ENCODE peak calls at places on chromosomes 11 and 22, in four cellular contexts. One of them, this sample, is unnamed.
A peak's percentile ranks its signal among the peaks of the same experiment; 100 is the strongest.

GRCh38 chr22:33896801-33897620 is 23.3 kb downstream of the LARGE1 start:
- DNase-seq in CD8-positive, alpha-beta memory T cell: no peak
- DNase-seq in transverse colon: no peak
- DNase-seq in sigmoid colon: no peak
- DNase-seq in this sample: no peak

GRCh38 chr11:66800720-66801428 is 42.4 kb upstream of the RCE1 start:
- DNase-seq in CD8-positive, alpha-beta memory T cell: no peak
- DNase-seq in transverse colon: no peak
- DNase-seq in sigmoid colon: no peak
- DNase-seq in this sample: no peak

GRCh38 chr22:37258810-37259472 is 14.9 kb upstream of the RAC2 start:
- DNase-seq in CD8-positive, alpha-beta memory T cell: no peak
- DNase-seq in transverse colon: no peak
- DNase-seq in sigmoid colon: no peak
- DNase-seq in this sample: no peak

GRCh38 chr11:70578371-70578770 is 180.0 kb downstream of the CTTN start:
- DNase-seq in CD8-positive, alpha-beta memory T cell: no peak
- DNase-seq in transverse colon: no peak
- DNase-seq in sigmoid colon: peak; percentile 38
- DNase-seq in this sample: no peak

GRCh38 chr11:76823481-76824028 is 37.2 kb upstream of the ACER3 start:
- DNase-seq in CD8-positive, alpha-beta memory T cell: no peak
- DNase-seq in transverse colon: no peak
- DNase-seq in sigmoid colon: no peak
- DNase-seq in this sample: no peak

GRCh38 chr22:41833369-41834004 is 582 bp downstream of the SREBF2 start:
- DNase-seq in CD8-positive, alpha-beta memory T cell: peak; percentile 54
- DNase-seq in transverse colon: peak; percentile 57
- DNase-seq in sigmoid colon: peak; percentile 78
- DNase-seq in this sample: peak; percentile 47

GRCh38 chr22:37485714-37486223 is 415 bp downstream of the MFNG start:
- DNase-seq in CD8-positive, alpha-beta memory T cell: no peak
- DNase-seq in transverse colon: no peak
- DNase-seq in sigmoid colon: no peak
- DNase-seq in this sample: peak; percentile 50

GRCh38 chr22:37193629-37194191 is 5.7 kb upstream of the C1QTNF6 start:
- DNase-seq in CD8-positive, alpha-beta memory T cell: peak; percentile 22
- DNase-seq in transverse colon: peak; percentile 39
- DNase-seq in sigmoid colon: peak; percentile 52
- DNase-seq in this sample: peak; percentile 45

GRCh38 chr22:30591191-30591587 is 521 bp downstream of the PES1 start:
- DNase-seq in CD8-positive, alpha-beta memory T cell: no peak
- DNase-seq in transverse colon: no peak
- DNase-seq in sigmoid colon: no peak
- DNase-seq in this sample: no peak

GRCh38 chr22:49740242-49740641 is 87.4 kb downstream of the BRD1 start:
- DNase-seq in CD8-positive, alpha-beta memory T cell: no peak
- DNase-seq in transverse colon: no peak
- DNase-seq in sigmoid colon: no peak
- DNase-seq in this sample: no peak

GRCh38 chr11:115527534-115528125 is 23.4 kb upstream of the CADM1 start:
- DNase-seq in CD8-positive, alpha-beta memory T cell: no peak
- DNase-seq in transverse colon: no peak
- DNase-seq in sigmoid colon: no peak
- DNase-seq in this sample: no peak

GRCh38 chr22:30704978-30705377 is 10.3 kb downstream of the OSBP2 start:
- DNase-seq in CD8-positive, alpha-beta memory T cell: no peak
- DNase-seq in transverse colon: no peak
- DNase-seq in sigmoid colon: no peak
- DNase-seq in this sample: no peak

GRCh38 chr22:48807155-48807554 is 1020.5 kb downstream of the BRD1 start:
- DNase-seq in CD8-positive, alpha-beta memory T cell: no peak
- DNase-seq in transverse colon: no peak
- DNase-seq in sigmoid colon: no peak
- DNase-seq in this sample: no peak

GRCh38 chr11:65432133-65432650 is 9.6 kb downstream of the NEAT1 start:
- DNase-seq in CD8-positive, alpha-beta memory T cell: no peak
- DNase-seq in transverse colon: no peak
- DNase-seq in sigmoid colon: no peak
- DNase-seq in this sample: no peak

GRCh38 chr22:43796567-43796966 is 15.5 kb downstream of the EFCAB6 start:
- DNase-seq in CD8-positive, alpha-beta memory T cell: no peak
- DNase-seq in transverse colon: no peak
- DNase-seq in sigmoid colon: no peak
- DNase-seq in this sample: no peak

GRCh38 chr22:39236321-39237275 is 8.2 kb downstream of the PDGFB start:
- DNase-seq in CD8-positive, alpha-beta memory T cell: peak; percentile 55
- DNase-seq in transverse colon: peak; percentile 45
- DNase-seq in sigmoid colon: no peak
- DNase-seq in this sample: peak; percentile 77

GRCh38 chr22:36065775-36066544 is 37.3 kb upstream of the RBFOX2 start:
- DNase-seq in CD8-positive, alpha-beta memory T cell: peak; percentile 56
- DNase-seq in transverse colon: peak; percentile 87
- DNase-seq in sigmoid colon: peak; percentile 97
- DNase-seq in this sample: peak; percentile 64

GRCh38 chr11:1717745-1718144 is 20.8 kb downstream of the KRTAP5-6 start:
- DNase-seq in CD8-positive, alpha-beta memory T cell: no peak
- DNase-seq in transverse colon: no peak
- DNase-seq in sigmoid colon: no peak
- DNase-seq in this sample: no peak

GRCh38 chr11:126917531-126918204 is 82.9 kb downstream of the KIRREL3 start:
- DNase-seq in CD8-positive, alpha-beta memory T cell: no peak
- DNase-seq in transverse colon: no peak
- DNase-seq in sigmoid colon: no peak
- DNase-seq in this sample: no peak

GRCh38 chr11:20881328-20882079 is 212.1 kb downstream of the NELL1 start:
- DNase-seq in CD8-positive, alpha-beta memory T cell: no peak
- DNase-seq in transverse colon: no peak
- DNase-seq in sigmoid colon: no peak
- DNase-seq in this sample: no peak

GRCh38 chr11:78715639-78716311 is 141.1 kb upstream of the NARS2 start:
- DNase-seq in CD8-positive, alpha-beta memory T cell: no peak
- DNase-seq in transverse colon: peak; percentile 66
- DNase-seq in sigmoid colon: no peak
- DNase-seq in this sample: no peak

GRCh38 chr22:22928666-22929380 is 41.2 kb downstream of the IGLL5 start:
- DNase-seq in CD8-positive, alpha-beta memory T cell: peak; percentile 5
- DNase-seq in transverse colon: peak; percentile 78
- DNase-seq in sigmoid colon: no peak
- DNase-seq in this sample: peak; percentile 51

GRCh38 chr11:20873054-20873453 is 203.7 kb downstream of the NELL1 start:
- DNase-seq in CD8-positive, alpha-beta memory T cell: no peak
- DNase-seq in transverse colon: no peak
- DNase-seq in sigmoid colon: no peak
- DNase-seq in this sample: no peak

GRCh38 chr11:62124186-62125113 is 639 bp downstream of the INCENP start:
- DNase-seq in CD8-positive, alpha-beta memory T cell: no peak
- DNase-seq in transverse colon: peak; percentile 41
- DNase-seq in sigmoid colon: peak; percentile 36
- DNase-seq in this sample: no peak

GRCh38 chr11:23021287-23021863 is 161.1 kb upstream of the CCDC179 start:
- DNase-seq in CD8-positive, alpha-beta memory T cell: no peak
- DNase-seq in transverse colon: peak; percentile 11
- DNase-seq in sigmoid colon: no peak
- DNase-seq in this sample: no peak

GRCh38 chr11:13782395-13783080 is 114.1 kb downstream of the FAR1 start:
- DNase-seq in CD8-positive, alpha-beta memory T cell: no peak
- DNase-seq in transverse colon: no peak
- DNase-seq in sigmoid colon: no peak
- DNase-seq in this sample: no peak

GRCh38 chr11:66818231-66818955 is 24.8 kb upstream of the RCE1 start:
- DNase-seq in CD8-positive, alpha-beta memory T cell: no peak
- DNase-seq in transverse colon: no peak
- DNase-seq in sigmoid colon: no peak
- DNase-seq in this sample: no peak

GRCh38 chr11:77322506-77322905 is 21.0 kb upstream of the GDPD4 start:
- DNase-seq in CD8-positive, alpha-beta memory T cell: no peak
- DNase-seq in transverse colon: no peak
- DNase-seq in sigmoid colon: no peak
- DNase-seq in this sample: no peak

GRCh38 chr22:30865656-30866055 is 102.9 kb downstream of the MORC2 start:
- DNase-seq in CD8-positive, alpha-beta memory T cell: no peak
- DNase-seq in transverse colon: no peak
- DNase-seq in sigmoid colon: peak; percentile 52
- DNase-seq in this sample: no peak

GRCh38 chr11:76629133-76629852 is 41.3 kb downstream of the LRRC32 start:
- DNase-seq in CD8-positive, alpha-beta memory T cell: no peak
- DNase-seq in transverse colon: peak; percentile 48
- DNase-seq in sigmoid colon: peak; percentile 80
- DNase-seq in this sample: no peak

GRCh38 chr11:46248270-46249102 is 29.0 kb upstream of the CREB3L1 start:
- DNase-seq in CD8-positive, alpha-beta memory T cell: no peak
- DNase-seq in transverse colon: no peak
- DNase-seq in sigmoid colon: no peak
- DNase-seq in this sample: no peak

GRCh38 chr11:77324508-77324907 is 23.0 kb upstream of the GDPD4 start:
- DNase-seq in CD8-positive, alpha-beta memory T cell: no peak
- DNase-seq in transverse colon: no peak
- DNase-seq in sigmoid colon: no peak
- DNase-seq in this sample: no peak

GRCh38 chr11:111059726-111060125 is 185.8 kb upstream of the POU2AF2 start:
- DNase-seq in CD8-positive, alpha-beta memory T cell: no peak
- DNase-seq in transverse colon: no peak
- DNase-seq in sigmoid colon: no peak
- DNase-seq in this sample: no peak

GRCh38 chr11:6737872-6738466 is 33.8 kb downstream of the OR2AG2 start:
- DNase-seq in CD8-positive, alpha-beta memory T cell: peak; percentile 65
- DNase-seq in transverse colon: peak; percentile 40
- DNase-seq in sigmoid colon: no peak
- DNase-seq in this sample: peak; percentile 75

GRCh38 chr11:13778345-13778744 is 109.9 kb downstream of the FAR1 start:
- DNase-seq in CD8-positive, alpha-beta memory T cell: no peak
- DNase-seq in transverse colon: no peak
- DNase-seq in sigmoid colon: no peak
- DNase-seq in this sample: no peak

GRCh38 chr11:38206663-38207062 is 1608.6 kb upstream of the RAG2 start:
- DNase-seq in CD8-positive, alpha-beta memory T cell: no peak
- DNase-seq in transverse colon: no peak
- DNase-seq in sigmoid colon: no peak
- DNase-seq in this sample: no peak

DNA sequence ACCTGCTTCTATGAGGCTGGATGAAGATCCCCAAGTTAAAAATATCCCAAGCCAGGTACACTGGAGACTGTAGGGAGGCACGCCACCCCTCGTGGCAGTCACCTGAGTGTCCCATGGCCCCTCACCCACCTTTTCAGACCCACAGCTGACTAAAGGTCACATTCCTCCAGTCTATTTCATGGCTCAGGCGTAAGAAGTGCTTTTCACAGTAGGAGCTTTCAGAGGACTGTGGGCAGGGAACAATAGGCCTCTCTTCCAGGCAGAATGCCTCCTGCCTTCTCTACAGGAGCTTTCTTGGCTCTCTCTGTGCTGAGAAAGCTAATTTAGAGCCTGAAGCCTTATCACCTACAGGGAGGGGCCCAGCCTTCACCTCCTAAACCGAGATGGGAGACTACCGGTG is 73.8 kb downstream of the C11orf58 start:
- DNase-seq in CD8-positive, alpha-beta memory T cell: no peak
- DNase-seq in transverse colon: no peak
- DNase-seq in sigmoid colon: peak; percentile 24
- DNase-seq in this sample: no peak
- H3K4me3 ChIP-seq in CD8-positive, alpha-beta memory T cell: no peak overlapping the region
- H3K4me3 ChIP-seq in transverse colon: no peak overlapping the region
- H3K4me3 ChIP-seq in sigmoid colon: no peak overlapping the region
- H3K4me3 ChIP-seq in this sample: no peak overlapping the region

DNA sequence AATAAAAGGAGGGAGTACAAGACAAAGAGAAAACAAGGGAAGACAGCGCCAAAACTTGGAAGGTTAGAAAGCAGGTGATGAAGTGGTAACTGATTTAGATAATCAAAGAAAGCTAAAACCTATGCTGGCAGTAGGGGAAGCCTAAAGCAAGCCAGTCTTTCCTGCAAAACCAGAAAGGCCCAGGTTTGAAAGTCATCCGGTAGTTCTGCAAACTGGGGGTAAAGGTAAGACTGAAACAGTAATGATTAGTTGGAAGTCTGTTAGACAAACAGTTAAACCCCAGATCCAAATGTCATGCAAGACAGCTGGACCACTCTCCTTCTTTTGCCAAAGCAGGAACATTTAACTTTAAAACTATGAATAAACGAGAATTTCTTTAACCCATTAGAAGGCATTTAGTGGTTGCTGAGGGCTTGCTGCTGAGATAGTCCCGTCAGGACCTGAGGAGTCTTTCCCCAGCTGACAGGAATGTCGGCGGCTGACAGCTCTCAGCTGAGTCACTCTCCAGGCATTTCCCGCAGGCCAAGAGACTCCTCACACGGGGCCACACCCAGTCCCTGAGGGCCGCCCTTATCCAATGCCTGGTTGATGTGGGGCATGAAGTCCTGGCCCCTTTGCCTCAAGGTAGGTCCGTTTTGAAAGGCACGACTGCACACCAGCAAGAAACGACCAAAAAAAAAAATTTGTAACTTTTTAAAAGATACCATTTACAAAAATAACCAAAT is 36.3 kb upstream of the CFAP300 start:
- DNase-seq in CD8-positive, alpha-beta memory T cell: no peak
- DNase-seq in transverse colon: peak; percentile 79
- DNase-seq in sigmoid colon: no peak
- DNase-seq in this sample: no peak
- H3K27ac ChIP-seq in CD8-positive, alpha-beta memory T cell: no peak overlapping the region
- H3K27ac ChIP-seq in transverse colon: no peak overlapping the region
- H3K27ac ChIP-seq in sigmoid colon: no peak overlapping the region
- H3K27ac ChIP-seq in this sample: no peak overlapping the region

GRCh38 chr22:45511847-45512261 is 9.2 kb downstream of the FBLN1 start:
- DNase-seq in CD8-positive, alpha-beta memory T cell: no peak
- DNase-seq in transverse colon: peak; percentile 62
- DNase-seq in sigmoid colon: peak; percentile 96
- DNase-seq in this sample: no peak
- H3K4me1 ChIP-seq in CD8-positive, alpha-beta memory T cell: no peaks in the 10 kb centered on the region
- H3K4me1 ChIP-seq in transverse colon: no peaks in the 10 kb centered on the region
- H3K4me1 ChIP-seq in sigmoid colon: peaks cover 46% of the 10 kb centered on the region
- H3K4me1 ChIP-seq in this sample: no peaks in the 10 kb centered on the region

GRCh38 chr11:121930004-121930965 is 185.7 kb downstream of the BLID start:
- DNase-seq in CD8-positive, alpha-beta memory T cell: no peak
- DNase-seq in transverse colon: no peak
- DNase-seq in sigmoid colon: no peak
- DNase-seq in this sample: no peak
- H3K4me3 ChIP-seq in CD8-positive, alpha-beta memory T cell: no peak overlapping the region
- H3K4me3 ChIP-seq in transverse colon: peak overlapping the region; percentile 18
- H3K4me3 ChIP-seq in sigmoid colon: peak overlapping the region; percentile 1
- H3K4me3 ChIP-seq in this sample: no peak overlapping the region

GRCh38 chr11:3825473-3826154 is 15.1 kb downstream of the RHOG start:
- DNase-seq in CD8-positive, alpha-beta memory T cell: no peak
- DNase-seq in transverse colon: no peak
- DNase-seq in sigmoid colon: no peak
- DNase-seq in this sample: no peak

GRCh38 chr11:3824714-3825472 is 15.9 kb downstream of the RHOG start:
- DNase-seq in CD8-positive, alpha-beta memory T cell: peak; percentile 74
- DNase-seq in transverse colon: peak; percentile 74
- DNase-seq in sigmoid colon: peak; percentile 73
- DNase-seq in this sample: peak; percentile 75

GRCh38 chr11:3830088-3830487 is 10.7 kb downstream of the RHOG start:
- DNase-seq in CD8-positive, alpha-beta memory T cell: no peak
- DNase-seq in transverse colon: no peak
- DNase-seq in sigmoid colon: no peak
- DNase-seq in this sample: no peak

GRCh38 chr11:3826721-3827120 is 14.0 kb downstream of the RHOG start:
- DNase-seq in CD8-positive, alpha-beta memory T cell: no peak
- DNase-seq in transverse colon: no peak
- DNase-seq in sigmoid colon: no peak
- DNase-seq in this sample: no peak

GRCh38 chr11:3827434-3828186 is 13.1 kb downstream of the RHOG start:
- DNase-seq in CD8-positive, alpha-beta memory T cell: no peak
- DNase-seq in transverse colon: no peak
- DNase-seq in sigmoid colon: no peak
- DNase-seq in this sample: no peak
- H3K27ac ChIP-seq in CD8-positive, alpha-beta memory T cell: no peak overlapping the region
- H3K27ac ChIP-seq in transverse colon: no peak overlapping the region
- H3K27ac ChIP-seq in sigmoid colon: no peak overlapping the region
- H3K27ac ChIP-seq in this sample: no peak overlapping the region

This sample was measured in CD4-positive, alpha-beta memory T cell.